ENCODE peak calls at places on chromosomes 7 and 10, in eight cellular contexts. I is OCI-LY7; F is mammary epithelial cell; N is adrenal gland; W is PC-9; M is Karpas-422; P is IMR-90; Z is CD8-positive, alpha-beta T cell. L is an unnamed sample.

GRCh38 chr10:95260397-95260881 is 30.4 kb downstream of the PDLIM1 start:
- DNase-seq in I (no peak), F (peak; percentile 94), M (no peak), N (no peak), W (peak; percentile 52), Z (no peak), P (peak; percentile 94), L (no peak)

GRCh38 chr10:6737758-6738463 is 157.8 kb upstream of the PRKCQ start:
- DNase-seq in M (no peak), I (no peak), F (peak; percentile 74), Z (no peak), P (peak; percentile 77), W (peak; percentile 26), N (no peak), L (no peak)

GRCh38 chr10:24720096-24720495 is 3.6 kb downstream of the ARHGAP21 start:
- DNase-seq in F (peak; percentile 36), M (no peak), N (no peak), I (no peak), W (no peak), P (no peak), Z (no peak), L (no peak)

GRCh38 chr10:74032900-74033655 is 35.2 kb downstream of the VCL start:
- DNase-seq in F (peak; percentile 77), W (no peak), N (no peak), I (no peak), M (no peak), P (no peak), Z (no peak), L (no peak)

GRCh38 chr10:74056081-74056818 is 58.3 kb downstream of the VCL start:
- DNase-seq in W (peak; percentile 49), Z (no peak), P (peak; percentile 85), F (peak; percentile 65), M (no peak), I (no peak), N (no peak), L (no peak)

GRCh38 chr7:50554923-50555322 is 10.3 kb downstream of the DDC start:
- DNase-seq in Z (no peak), P (no peak), F (no peak), W (no peak), M (no peak), N (no peak), I (no peak), L (no peak)

GRCh38 chr7:118158766-118159165 is 25.2 kb upstream of the LSM8 start:
- DNase-seq in F (no peak), Z (no peak), I (peak; percentile 30), N (no peak), P (no peak), M (no peak), W (no peak), L (no peak)

GRCh38 chr7:7653568-7654187 is 13.1 kb downstream of the UMAD1 start:
- DNase-seq in P (no peak), W (no peak), Z (no peak), I (peak; percentile 57), M (peak; percentile 79), F (no peak), N (no peak), L (no peak)

GRCh38 chr10:52775132-52775647 is 2.6 kb upstream of the MBL2 start:
- DNase-seq in N (no peak), P (no peak), Z (no peak), M (no peak), F (no peak), W (no peak), I (no peak), L (no peak)

GRCh38 chr7:108461855-108462254 is 5.6 kb upstream of the NRCAM start:
- DNase-seq in F (no peak), W (no peak), Z (no peak), P (no peak), N (peak; percentile 70), M (no peak), I (no peak), L (no peak)

GRCh38 chr10:61747341-61747740 is 84.6 kb downstream of the CABCOCO1 start:
- DNase-seq in W (no peak), N (no peak), Z (no peak), I (no peak), F (peak; percentile 16), P (no peak), M (no peak), L (no peak)

DNA sequence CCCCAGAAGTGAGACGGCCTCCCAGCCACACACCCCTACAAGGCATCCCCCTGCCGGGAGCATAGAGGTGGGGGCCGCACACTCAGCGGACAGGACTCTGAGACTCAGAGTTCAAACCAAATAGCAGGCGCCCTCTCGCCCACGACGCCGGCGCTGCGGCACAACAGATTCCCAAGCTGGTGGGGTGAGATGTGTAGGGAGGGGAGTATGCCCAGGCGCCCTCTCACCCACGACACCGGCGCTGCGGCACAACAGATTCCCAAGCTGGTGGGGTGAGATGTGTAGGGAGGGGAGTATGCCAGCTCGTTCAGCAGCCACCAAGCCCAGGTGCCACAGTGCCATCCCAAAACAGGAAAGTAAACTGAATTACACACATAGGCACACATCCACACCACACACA is 64.7 kb downstream of the TCERG1L start:
- DNase-seq in Z (no peak), I (no peak), F (no peak), P (no peak), N (no peak), W (no peak), M (no peak), L (no peak)
- H3K9me3 ChIP-seq in Z (no peaks in the 10 kb centered on the region), I (no peaks in the 10 kb centered on the region), F (peaks cover 21% of the 10 kb centered on the region), P (peaks cover 49% of the 10 kb centered on the region), N (no peaks in the 10 kb centered on the region), W (no peaks in the 10 kb centered on the region), M (no peaks in the 10 kb centered on the region), L (peaks cover 3% of the 10 kb centered on the region)

GRCh38 chr10:128883126-128884060 is 583.6 kb upstream of the MGMT start:
- DNase-seq in Z (no peak), P (no peak), I (no peak), M (no peak), N (no peak), F (no peak), W (no peak), L (no peak)
- H3K9me3 ChIP-seq in Z (no peaks in the 10 kb centered on the region), P (peaks cover 49% of the 10 kb centered on the region), I (no peaks in the 10 kb centered on the region), M (peaks cover 14% of the 10 kb centered on the region), N (no peaks in the 10 kb centered on the region), F (peaks cover 29% of the 10 kb centered on the region), W (no peaks in the 10 kb centered on the region), L (no peaks in the 10 kb centered on the region)

DNA sequence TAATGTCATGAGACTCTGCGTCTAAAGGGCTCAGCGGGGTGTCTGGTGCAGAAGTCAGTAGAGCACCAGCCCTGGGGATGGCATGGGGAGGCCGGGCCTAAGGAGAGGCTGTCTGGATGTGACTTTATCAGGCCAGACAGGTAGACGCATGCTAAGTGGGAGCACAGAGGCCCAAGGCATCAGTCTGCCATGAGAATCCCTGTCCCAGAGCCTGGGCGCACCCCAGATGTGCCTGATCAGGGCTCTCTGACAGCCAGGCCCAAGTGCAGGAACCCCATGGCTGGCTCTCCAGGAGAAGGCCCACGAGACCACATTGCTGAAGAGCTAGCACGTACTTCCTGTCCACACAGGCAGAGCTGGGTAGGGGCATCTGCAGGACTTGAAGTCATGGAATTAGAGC is 48.0 kb upstream of the CPXM2 start:
- DNase-seq in I (no peak), Z (no peak), F (no peak), W (no peak), N (no peak), M (no peak), P (no peak), L (no peak)
- H3K9me3 ChIP-seq in I (no peaks in the 10 kb centered on the region), Z (no peaks in the 10 kb centered on the region), F (no peaks in the 10 kb centered on the region), W (no peaks in the 10 kb centered on the region), N (no peaks in the 10 kb centered on the region), M (no peaks in the 10 kb centered on the region), P (peaks cover 34% of the 10 kb centered on the region), L (no peaks in the 10 kb centered on the region)

GRCh38 chr7:152419473-152420429 is 16.1 kb downstream of the KMT2C start:
- DNase-seq in M (no peak), P (no peak), N (no peak), F (no peak), W (no peak), I (no peak), Z (no peak), L (no peak)
- H3K9me3 ChIP-seq in M (peaks cover 18% of the 10 kb centered on the region), P (peaks cover 4% of the 10 kb centered on the region), N (no peaks in the 10 kb centered on the region), F (no peaks in the 10 kb centered on the region), W (no peaks in the 10 kb centered on the region), I (peaks cover 32% of the 10 kb centered on the region), Z (no peaks in the 10 kb centered on the region), L (no peaks in the 10 kb centered on the region)

GRCh38 chr7:262251-262572 is 27.8 kb upstream of the FOXL3 start:
- DNase-seq in Z (no peak), P (no peak), M (no peak), W (no peak), F (no peak), I (no peak), N (no peak), L (no peak)

GRCh38 chr7:264541-265191 is 25.3 kb upstream of the FOXL3 start:
- DNase-seq in N (no peak), F (no peak), Z (no peak), P (no peak), W (peak; percentile 15), M (no peak), I (no peak), L (no peak)

GRCh38 chr7:266851-267840 is 22.8 kb upstream of the FOXL3 start:
- DNase-seq in W (peak; percentile 24), M (no peak), I (no peak), N (no peak), Z (no peak), F (peak; percentile 20), P (no peak), L (no peak)

GRCh38 chr7:265998-266850 is 23.7 kb upstream of the FOXL3 start:
- DNase-seq in W (no peak), I (no peak), P (no peak), F (no peak), Z (no peak), M (no peak), N (no peak), L (no peak)

DNA sequence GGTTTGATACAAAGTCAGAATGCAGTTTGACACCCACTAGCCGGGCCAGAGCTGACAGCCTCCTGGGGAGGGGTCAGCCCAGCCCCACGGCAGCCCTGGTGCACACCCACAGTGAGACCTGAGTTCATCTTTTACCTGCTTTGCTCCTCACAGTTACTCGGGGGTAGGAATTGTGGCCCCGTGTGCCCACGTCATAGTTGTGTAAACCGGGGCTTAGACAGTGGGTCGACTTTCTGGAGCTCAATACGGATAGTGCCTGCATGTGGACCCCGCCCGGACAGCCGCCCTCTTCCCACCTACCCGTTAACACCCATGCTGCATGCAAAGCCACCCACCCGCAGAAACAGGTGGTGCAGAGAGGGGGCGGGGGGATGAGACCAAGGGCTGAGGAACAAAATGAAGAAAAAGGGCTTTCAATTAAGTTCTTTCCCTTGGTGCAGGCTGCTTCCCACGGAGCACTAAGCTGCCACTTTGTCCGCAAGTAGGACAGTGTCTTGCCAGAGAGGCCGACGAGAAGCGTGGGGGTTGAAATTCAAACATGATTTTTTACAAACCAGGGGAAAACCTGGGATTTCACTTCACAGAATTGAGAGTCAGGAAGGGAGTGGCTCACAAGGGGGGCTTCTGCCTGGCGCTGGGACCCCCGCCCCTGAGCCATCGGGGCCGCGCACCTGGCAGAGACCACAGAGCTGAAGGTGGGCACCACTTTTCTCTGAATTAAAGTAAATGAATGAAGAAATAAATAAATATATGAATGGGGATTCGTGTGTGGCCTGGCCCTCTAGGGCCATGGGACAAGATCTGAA is 24.6 kb upstream of the FOXL3 start:
- DNase-seq in I (no peak), P (no peak), M (no peak), F (no peak), W (no peak), N (no peak), Z (no peak), L (no peak)
- H3K9me3 ChIP-seq in I (peaks cover 25% of the 10 kb centered on the region), P (peaks cover 29% of the 10 kb centered on the region), M (peaks cover 26% of the 10 kb centered on the region), F (peaks cover 27% of the 10 kb centered on the region), W (peaks cover 15% of the 10 kb centered on the region), N (no peaks in the 10 kb centered on the region), Z (no peaks in the 10 kb centered on the region), L (no peaks in the 10 kb centered on the region)

GRCh38 chr7:13198741-13199140 is 511.3 kb downstream of the ARL4A start:
- DNase-seq in Z (no peak), I (no peak), F (no peak), N (no peak), W (no peak), M (no peak), P (peak; percentile 31), L (no peak)
- H3K9me3 ChIP-seq in Z (no peaks in the 10 kb centered on the region), I (no peaks in the 10 kb centered on the region), F (no peaks in the 10 kb centered on the region), N (no peaks in the 10 kb centered on the region), W (no peaks in the 10 kb centered on the region), M (no peaks in the 10 kb centered on the region), P (no peaks in the 10 kb centered on the region), L (no peaks in the 10 kb centered on the region)